ENCODE peak calls at places on chromosome 10, in nine cellular contexts. Z is SK-N-SH, C is HCT116, K is A549, X is HL-60, J is GM23338, Q is GM12878, Y is K562, N is HepG2. W is an unnamed sample.
A peak's percentile ranks its signal among the peaks of the same experiment; 100 is the strongest.

GRCh38 chr10:35363587-35363986 is 27.3 kb downstream of the CCNY start:
- DNase-seq in Z (no peak), C (no peak), K (no peak), X (no peak), J (no peak), Q (no peak), Y (no peak), N (no peak), W (no peak)

GRCh38 chr10:81873932-81874816 is 820 bp upstream of the NRG3 start:
- DNase-seq in Z (peak; percentile 90), C (no peak), K (no peak), X (no peak), J (peak; percentile 92), Q (no peak), Y (no peak), N (no peak), W (no peak)

GRCh38 chr10:46217749-46218453 is 68.9 kb upstream of the ANTXRL start:
- DNase-seq in Z (no peak), C (no peak), K (no peak), X (no peak), J (no peak), Q (no peak), Y (peak; percentile 5), N (no peak), W (no peak)

GRCh38 chr10:14403846-14404623 is 73.3 kb upstream of the FRMD4A start:
- DNase-seq in Z (peak; percentile 62), C (no peak), K (no peak), X (no peak), J (no peak), Q (no peak), Y (no peak), N (no peak), W (no peak)

GRCh38 chr10:79422178-79422892 is 23.1 kb downstream of the ZCCHC24 start:
- DNase-seq in Z (peak; percentile 86), C (no peak), K (no peak), X (no peak), J (no peak), Q (no peak), Y (no peak), N (no peak), W (no peak)

GRCh38 chr10:46560381-46560780 is 3.9 kb upstream of the GPRIN2 start:
- DNase-seq in Z (no peak), C (no peak), K (no peak), X (no peak), J (no peak), Q (no peak), Y (no peak), N (no peak), W (no peak)

GRCh38 chr10:124539935-124540641 is 78.5 kb downstream of the LHPP start:
- DNase-seq in Z (peak; percentile 96), C (no peak), K (peak; percentile 28), X (no peak), J (peak; percentile 85), Q (no peak), Y (peak; percentile 79), N (peak; percentile 22), W (no peak)

GRCh38 chr10:125431149-125431548 is 251.8 kb downstream of the TEX36 start:
- DNase-seq in Z (no peak), C (no peak), K (no peak), X (no peak), J (no peak), Q (no peak), Y (no peak), N (no peak), W (no peak)

GRCh38 chr10:22252286-22252800 is 34.5 kb upstream of the EBLN1 start:
- DNase-seq in Z (peak; percentile 81), C (no peak), K (no peak), X (no peak), J (no peak), Q (no peak), Y (no peak), N (no peak), W (no peak)

GRCh38 chr10:73802276-73802991 is 9.0 kb downstream of the NDST2 start:
- DNase-seq in Z (no peak), C (no peak), K (no peak), X (no peak), J (no peak), Q (no peak), Y (no peak), N (no peak), W (no peak)

GRCh38 chr10:133353202-133353959 is 4.4 kb downstream of the FUOM start:
- DNase-seq in Z (no peak), C (no peak), K (no peak), X (no peak), J (no peak), Q (no peak), Y (no peak), N (no peak), W (no peak)

GRCh38 chr10:22230331-22230833 is 12.6 kb upstream of the EBLN1 start:
- DNase-seq in Z (peak; percentile 24), C (peak; percentile 60), K (peak; percentile 73), X (no peak), J (peak; percentile 72), Q (no peak), Y (peak; percentile 75), N (no peak), W (no peak)

DNA sequence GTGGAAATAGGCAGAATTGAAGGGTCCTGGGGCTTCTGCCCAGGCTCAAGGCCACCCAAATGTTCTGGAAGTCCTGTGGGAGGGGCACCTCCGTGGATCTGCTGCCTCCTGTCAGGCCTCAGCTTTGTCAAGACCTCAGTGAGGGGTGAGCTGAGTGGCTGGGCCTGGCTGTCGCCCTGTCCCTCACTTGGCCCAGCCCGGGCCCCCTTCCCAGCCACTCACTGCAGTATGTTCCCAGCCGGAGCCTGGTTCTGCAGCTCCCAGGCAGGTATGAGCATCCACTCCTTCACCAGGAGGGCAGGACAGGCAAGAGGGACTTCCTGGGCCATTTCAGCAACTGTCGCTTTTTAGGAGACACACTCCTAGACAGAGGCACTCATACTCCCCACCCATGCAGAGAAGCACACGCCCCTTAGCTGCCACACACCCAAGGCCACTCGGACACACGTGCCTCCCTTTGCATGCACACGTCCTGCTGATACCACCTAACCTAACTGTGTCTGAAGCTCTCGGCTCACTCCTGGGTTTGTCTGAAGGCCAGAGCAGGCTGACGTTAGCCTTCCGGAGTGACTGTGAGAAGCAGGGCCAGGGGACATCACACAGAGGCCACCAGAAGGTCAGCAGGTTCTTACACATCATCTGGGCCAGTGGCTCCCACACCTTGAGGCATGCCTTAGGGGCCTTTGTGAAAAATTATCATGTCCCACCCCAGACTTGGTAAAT is 72.2 kb upstream of the COL13A1 start:
- DNase-seq in Z (no peak), C (no peak), K (no peak), X (no peak), J (no peak), Q (no peak), Y (no peak), N (no peak), W (no peak)
- TF ChIP-seq REST in Z (no peak), C (no peak), K (no peak), X (no peak), J (no peak), Q (no peak), Y (no peak), N (no peak), W (no peak)

GRCh38 chr10:63003816-63004453 is 129.2 kb upstream of the NRBF2 start:
- DNase-seq in Z (peak; percentile 21), C (peak; percentile 7), K (no peak), X (no peak), J (peak; percentile 35), Q (no peak), Y (no peak), N (no peak), W (no peak)
- TF ChIP-seq CTCF in Z (peak; percentile 54), C (peak; percentile 54), K (peak; percentile 2), X (no peak), J (peak; percentile 65), Q (peak; percentile 53), Y (peak; percentile 41), N (no peak), W (peak; percentile 52)

GRCh38 chr10:71675295-71675970 is 44.1 kb downstream of the C10orf105 start:
- DNase-seq in Z (no peak), C (no peak), K (no peak), X (no peak), J (no peak), Q (no peak), Y (no peak), N (no peak), W (no peak)
- H3K4me3 ChIP-seq in Z (no peak overlapping the region), C (no peak overlapping the region), K (no peak overlapping the region), X (no peak overlapping the region), J (no peak overlapping the region), Q (no peak overlapping the region), Y (no peak overlapping the region), N (no peak overlapping the region), W (no peak overlapping the region)

GRCh38 chr10:45063605-45064231 is 63.0 kb downstream of the ZNF22 start:
- DNase-seq in Z (no peak), C (no peak), K (no peak), X (no peak), J (no peak), Q (no peak), Y (no peak), N (no peak), W (no peak)

GRCh38 chr10:45058992-45059561 is 58.4 kb downstream of the ZNF22 start:
- DNase-seq in Z (no peak), C (no peak), K (no peak), X (no peak), J (no peak), Q (no peak), Y (no peak), N (no peak), W (no peak)

GRCh38 chr10:45061982-45062381 is 61.3 kb downstream of the ZNF22 start:
- DNase-seq in Z (no peak), C (no peak), K (no peak), X (no peak), J (peak; percentile 16), Q (no peak), Y (no peak), N (no peak), W (no peak)

GRCh38 chr10:45058580-45058979 is 57.9 kb downstream of the ZNF22 start:
- DNase-seq in Z (no peak), C (no peak), K (no peak), X (peak; percentile 2), J (no peak), Q (no peak), Y (no peak), N (no peak), W (no peak)

DNA sequence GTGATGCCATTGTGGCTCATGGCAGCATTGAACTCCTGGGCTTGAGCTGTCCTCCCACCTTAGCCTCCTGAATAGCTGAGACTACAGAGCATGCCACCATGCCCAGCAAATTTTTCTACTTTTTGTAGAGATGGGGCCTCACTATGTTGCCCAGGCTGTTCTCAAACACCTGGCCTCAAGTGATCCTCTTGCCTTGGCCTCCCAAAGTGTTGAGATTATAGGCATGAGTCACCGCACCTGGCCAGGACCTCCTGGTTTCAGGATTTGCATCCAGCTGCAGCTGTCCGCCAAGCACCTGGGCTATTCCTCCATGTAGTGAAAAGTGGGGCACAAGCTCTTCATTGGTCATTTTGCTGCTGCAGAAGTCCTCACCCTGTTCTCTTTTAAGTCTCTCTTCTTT is 58.9 kb downstream of the ZNF22 start:
- DNase-seq in Z (no peak), C (no peak), K (no peak), X (no peak), J (no peak), Q (no peak), Y (no peak), N (no peak), W (no peak)
- TF ChIP-seq REST in Z (no peak), C (no peak), K (no peak), X (no peak), J (no peak), Q (no peak), Y (no peak), N (no peak), W (no peak)